ENCODE peak calls at places on chromosomes 11 and 22, in seven cellular contexts. One of them, this sample, is unnamed. For H3K4me1, the result is how much of the 10 kb centered on the place peaks cover.

GRCh38 chr11:81331611-81332205 is 1402.0 kb downstream of the FAM181B start:
- DNase-seq in GM12878: no peak
- DNase-seq in HepG2: no peak
- DNase-seq in GM23338: no peak
- DNase-seq in K562: no peak
- DNase-seq in H1: no peak
- DNase-seq in HCT116: no peak
- DNase-seq in this sample: no peak

GRCh38 chr11:43786016-43786415 is 94.6 kb upstream of the ALKBH3 start:
- DNase-seq in GM12878: no peak
- DNase-seq in HepG2: no peak
- DNase-seq in GM23338: no peak
- DNase-seq in K562: no peak
- DNase-seq in H1: no peak
- DNase-seq in HCT116: no peak
- DNase-seq in this sample: no peak

GRCh38 chr11:35158371-35159081 is 19.6 kb downstream of the CD44 start:
- DNase-seq in GM12878: no peak
- DNase-seq in HepG2: no peak
- DNase-seq in GM23338: no peak
- DNase-seq in K562: no peak
- DNase-seq in H1: no peak
- DNase-seq in HCT116: no peak
- DNase-seq in this sample: peak

GRCh38 chr22:49271831-49272230 is 555.8 kb downstream of the BRD1 start:
- DNase-seq in GM12878: no peak
- DNase-seq in HepG2: no peak
- DNase-seq in GM23338: no peak
- DNase-seq in K562: no peak
- DNase-seq in H1: no peak
- DNase-seq in HCT116: no peak
- DNase-seq in this sample: no peak

GRCh38 chr11:69213315-69213714 is 57.6 kb downstream of the SMIM38 start:
- DNase-seq in GM12878: peak
- DNase-seq in HepG2: no peak
- DNase-seq in GM23338: no peak
- DNase-seq in K562: no peak
- DNase-seq in H1: no peak
- DNase-seq in HCT116: no peak
- DNase-seq in this sample: no peak

GRCh38 chr22:46083383-46084350 is 66.7 kb upstream of the PPARA start:
- DNase-seq in GM12878: no peak
- DNase-seq in HepG2: no peak
- DNase-seq in GM23338: no peak
- DNase-seq in K562: no peak
- DNase-seq in H1: no peak
- DNase-seq in HCT116: no peak
- DNase-seq in this sample: no peak

GRCh38 chr11:120801801-120802689 is 221.9 kb upstream of the TBCEL start:
- DNase-seq in GM12878: no peak
- DNase-seq in HepG2: peak
- DNase-seq in GM23338: peak
- DNase-seq in K562: peak
- DNase-seq in H1: peak
- DNase-seq in HCT116: peak
- DNase-seq in this sample: peak

GRCh38 chr11:2548596-2548995 is 103.8 kb downstream of the KCNQ1 start:
- DNase-seq in GM12878: no peak
- DNase-seq in HepG2: no peak
- DNase-seq in GM23338: no peak
- DNase-seq in K562: no peak
- DNase-seq in H1: no peak
- DNase-seq in HCT116: no peak
- DNase-seq in this sample: no peak

GRCh38 chr11:64285885-64286800 is 495 bp downstream of the GPR137 start:
- DNase-seq in GM12878: no peak
- DNase-seq in HepG2: no peak
- DNase-seq in GM23338: no peak
- DNase-seq in K562: no peak
- DNase-seq in H1: peak
- DNase-seq in HCT116: no peak
- DNase-seq in this sample: no peak

DNA sequence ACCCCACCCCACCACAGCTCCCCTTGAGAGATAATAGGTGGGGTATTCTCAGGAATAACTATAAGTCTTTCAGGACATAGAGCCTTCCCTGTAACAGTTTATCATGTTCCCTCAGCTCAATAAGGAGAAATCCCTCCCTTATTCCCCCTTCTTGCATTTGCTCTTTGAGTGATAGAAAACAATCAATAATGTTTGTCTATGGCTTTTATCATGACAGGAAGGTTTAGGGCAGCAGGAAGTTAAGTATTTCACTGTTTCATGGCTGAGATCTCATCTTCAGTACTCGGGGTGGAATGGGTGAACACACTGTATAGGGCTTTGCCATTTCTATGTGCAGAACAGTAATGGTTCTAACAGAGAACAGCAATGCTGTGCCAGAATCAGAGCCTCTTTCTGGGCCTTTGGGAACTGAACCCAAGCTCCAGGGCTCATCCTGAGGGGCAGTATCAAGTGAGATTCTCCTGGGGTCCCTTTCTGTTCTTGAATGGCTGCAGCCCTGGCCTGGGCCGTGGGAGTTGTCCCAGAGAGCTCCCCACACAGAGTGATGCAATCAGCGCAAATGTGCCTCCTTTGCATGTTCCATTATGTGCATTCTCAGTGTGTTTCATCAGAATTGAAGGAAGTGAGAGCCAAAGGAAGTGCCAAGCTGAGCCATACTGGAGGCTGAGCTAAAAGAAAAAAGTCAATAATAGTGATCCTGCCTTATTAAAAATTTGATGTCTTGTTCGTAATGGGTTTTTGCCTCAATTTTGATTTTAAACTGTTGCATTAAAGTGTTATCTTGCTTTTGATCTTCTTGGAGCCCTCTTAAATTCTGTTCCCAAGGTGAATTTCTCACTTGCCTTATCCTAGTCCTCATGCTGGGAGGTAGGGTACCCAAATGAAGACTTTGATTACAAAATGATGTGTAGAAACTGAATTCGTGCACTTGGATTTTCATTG is 2.9 kb upstream of the CYP2R1 start:
- DNase-seq in GM12878: no peak
- DNase-seq in HepG2: no peak
- DNase-seq in GM23338: no peak
- DNase-seq in K562: peak
- DNase-seq in H1: no peak
- DNase-seq in HCT116: no peak
- DNase-seq in this sample: peak
- TF ChIP-seq POLR2AphosphoS5 in GM12878: no peak
- TF ChIP-seq POLR2AphosphoS5 in HepG2: no peak
- TF ChIP-seq POLR2AphosphoS5 in GM23338: no peak
- TF ChIP-seq POLR2AphosphoS5 in K562: no peak
- TF ChIP-seq POLR2AphosphoS5 in H1: no peak
- TF ChIP-seq POLR2AphosphoS5 in HCT116: peak
- TF ChIP-seq POLR2AphosphoS5 in this sample: no peak

DNA sequence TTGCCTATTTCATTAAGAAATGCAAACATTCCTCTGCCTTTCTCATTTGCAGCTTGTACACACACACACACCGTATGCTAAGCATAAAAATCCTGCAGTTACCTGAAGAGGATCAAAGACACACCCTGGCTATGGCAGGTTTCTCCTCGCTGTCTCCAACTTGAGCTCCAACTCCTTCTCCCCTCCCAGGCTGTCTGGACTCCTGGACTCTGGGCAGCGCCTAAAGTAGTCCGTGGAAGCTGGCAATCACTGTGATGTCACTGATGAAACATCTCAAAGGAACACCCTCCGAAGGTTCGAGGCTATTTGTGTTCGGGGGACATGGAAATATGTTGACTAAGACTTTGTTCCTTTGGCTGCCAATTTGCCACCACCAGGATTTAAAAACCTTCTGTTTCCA is at the start of gene SLN:
- DNase-seq in GM12878: no peak
- DNase-seq in HepG2: no peak
- DNase-seq in GM23338: no peak
- DNase-seq in K562: no peak
- DNase-seq in H1: no peak
- DNase-seq in HCT116: no peak
- DNase-seq in this sample: no peak
- TF ChIP-seq EZH2 in GM12878: no peak
- TF ChIP-seq EZH2 in HepG2: no peak
- TF ChIP-seq EZH2 in GM23338: no peak
- TF ChIP-seq EZH2 in K562: no peak
- TF ChIP-seq EZH2 in H1: no peak
- TF ChIP-seq EZH2 in HCT116: no peak
- TF ChIP-seq EZH2 in this sample: no peak

DNA sequence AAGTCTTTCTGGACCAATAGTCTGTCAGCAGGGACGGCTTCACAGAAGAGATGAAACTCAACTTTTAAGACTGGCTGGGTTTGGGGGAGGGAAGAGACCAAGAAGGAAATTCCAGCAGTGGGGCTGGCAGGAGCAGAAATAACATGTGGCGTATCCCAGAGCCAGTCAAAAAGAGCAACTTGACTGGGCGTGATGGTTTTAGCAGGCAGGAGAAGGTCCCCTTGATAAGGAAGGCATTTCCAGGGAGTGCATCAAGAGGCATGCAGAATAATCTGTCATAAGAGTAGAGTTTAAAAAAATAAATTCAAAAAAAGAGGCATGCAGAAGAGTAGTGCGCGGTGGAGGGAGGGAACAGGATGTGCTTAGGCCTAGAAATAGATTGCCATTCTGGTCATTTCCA is 52.5 kb downstream of the C22orf31 start:
- DNase-seq in GM12878: no peak
- DNase-seq in HepG2: no peak
- DNase-seq in GM23338: no peak
- DNase-seq in K562: no peak
- DNase-seq in H1: no peak
- DNase-seq in HCT116: no peak
- DNase-seq in this sample: no peak
- H3K4me1 ChIP-seq in GM12878: under half
- H3K4me1 ChIP-seq in HepG2: half or more
- H3K4me1 ChIP-seq in GM23338: half or more
- H3K4me1 ChIP-seq in K562: under half
- H3K4me1 ChIP-seq in H1: under half
- H3K4me1 ChIP-seq in HCT116: under half
- H3K4me1 ChIP-seq in this sample: under half

DNA sequence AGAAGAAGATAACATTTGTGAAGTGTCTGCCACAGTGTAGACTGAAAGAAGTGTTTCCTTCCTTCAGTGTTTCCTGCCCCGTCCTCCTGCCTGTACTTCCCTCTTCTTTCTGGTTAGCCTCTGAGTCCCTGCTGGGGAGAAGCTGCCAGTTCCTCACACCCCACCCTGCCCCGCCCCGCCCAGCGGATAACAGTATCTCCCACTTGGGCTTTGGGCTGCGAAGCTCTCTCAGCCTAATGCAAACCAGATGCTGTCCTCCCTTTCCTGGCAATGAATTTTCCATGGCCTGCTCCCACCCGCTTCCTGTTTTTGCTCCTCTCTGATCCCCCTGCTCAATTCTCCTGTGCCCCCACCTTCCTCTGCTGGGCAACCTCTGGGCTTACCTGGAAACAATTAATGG is 5.2 kb upstream of the RAB3IL1 start:
- DNase-seq in GM12878: no peak
- DNase-seq in HepG2: no peak
- DNase-seq in GM23338: no peak
- DNase-seq in K562: peak
- DNase-seq in H1: peak
- DNase-seq in HCT116: no peak
- DNase-seq in this sample: no peak
- TF ChIP-seq POLR2AphosphoS5 in GM12878: no peak
- TF ChIP-seq POLR2AphosphoS5 in HepG2: no peak
- TF ChIP-seq POLR2AphosphoS5 in GM23338: no peak
- TF ChIP-seq POLR2AphosphoS5 in K562: no peak
- TF ChIP-seq POLR2AphosphoS5 in H1: no peak
- TF ChIP-seq POLR2AphosphoS5 in HCT116: no peak
- TF ChIP-seq POLR2AphosphoS5 in this sample: no peak

GRCh38 chr22:39624501-39624821 is 53.9 kb downstream of the CACNA1I start:
- DNase-seq in GM12878: no peak
- DNase-seq in HepG2: no peak
- DNase-seq in GM23338: peak
- DNase-seq in K562: no peak
- DNase-seq in H1: no peak
- DNase-seq in HCT116: no peak
- DNase-seq in this sample: no peak
- TF ChIP-seq EZH2 in GM12878: no peak
- TF ChIP-seq EZH2 in HepG2: no peak
- TF ChIP-seq EZH2 in GM23338: no peak
- TF ChIP-seq EZH2 in K562: no peak
- TF ChIP-seq EZH2 in H1: no peak
- TF ChIP-seq EZH2 in HCT116: no peak
- TF ChIP-seq EZH2 in this sample: no peak

GRCh38 chr11:29173660-29174062 is 843.2 kb downstream of the KCNA4 start:
- DNase-seq in GM12878: no peak
- DNase-seq in HepG2: peak
- DNase-seq in GM23338: no peak
- DNase-seq in K562: no peak
- DNase-seq in H1: no peak
- DNase-seq in HCT116: peak
- DNase-seq in this sample: peak

GRCh38 chr11:29166306-29166705 is 850.5 kb downstream of the KCNA4 start:
- DNase-seq in GM12878: no peak
- DNase-seq in HepG2: no peak
- DNase-seq in GM23338: no peak
- DNase-seq in K562: no peak
- DNase-seq in H1: no peak
- DNase-seq in HCT116: no peak
- DNase-seq in this sample: no peak

DNA sequence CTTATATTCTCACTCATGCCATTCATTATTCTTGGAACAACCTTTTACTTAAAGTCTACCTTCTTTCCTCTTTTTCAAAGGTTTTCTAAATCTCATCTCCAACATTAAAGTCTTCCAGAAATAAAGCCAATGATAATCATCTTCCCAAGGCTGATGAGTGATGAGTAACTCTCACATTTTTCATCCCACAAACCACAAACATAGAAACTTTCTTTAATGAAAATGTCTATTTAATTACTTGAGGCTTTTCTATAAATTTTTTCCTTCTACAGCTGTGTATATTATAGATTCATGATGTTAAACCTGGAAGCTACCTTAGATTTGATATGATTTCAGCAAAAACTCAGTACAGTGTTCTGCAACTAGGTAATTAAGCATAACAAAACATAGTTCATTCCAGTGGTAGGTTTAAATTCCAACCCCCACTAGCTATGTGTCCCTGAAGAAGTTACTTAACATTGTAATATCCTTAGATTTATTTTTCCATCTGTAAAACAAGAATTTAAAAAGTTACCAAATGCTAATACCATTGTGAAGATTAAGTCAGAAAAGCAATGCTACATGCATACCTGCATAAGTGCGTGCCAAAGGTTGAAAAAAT is 845.4 kb downstream of the KCNA4 start:
- DNase-seq in GM12878: no peak
- DNase-seq in HepG2: no peak
- DNase-seq in GM23338: no peak
- DNase-seq in K562: no peak
- DNase-seq in H1: no peak
- DNase-seq in HCT116: no peak
- DNase-seq in this sample: no peak
- H3K4me1 ChIP-seq in GM12878: under half
- H3K4me1 ChIP-seq in HepG2: under half
- H3K4me1 ChIP-seq in GM23338: under half
- H3K4me1 ChIP-seq in K562: under half
- H3K4me1 ChIP-seq in H1: under half
- H3K4me1 ChIP-seq in HCT116: under half
- H3K4me1 ChIP-seq in this sample: under half

GRCh38 chr11:65625628-65626342 is 10.2 kb downstream of the PCNX3 start:
- DNase-seq in GM12878: no peak
- DNase-seq in HepG2: no peak
- DNase-seq in GM23338: peak
- DNase-seq in K562: no peak
- DNase-seq in H1: peak
- DNase-seq in HCT116: no peak
- DNase-seq in this sample: peak
- TF ChIP-seq POLR2AphosphoS5 in GM12878: no peak
- TF ChIP-seq POLR2AphosphoS5 in HepG2: no peak
- TF ChIP-seq POLR2AphosphoS5 in GM23338: no peak
- TF ChIP-seq POLR2AphosphoS5 in K562: no peak
- TF ChIP-seq POLR2AphosphoS5 in H1: no peak
- TF ChIP-seq POLR2AphosphoS5 in HCT116: no peak
- TF ChIP-seq POLR2AphosphoS5 in this sample: no peak

This sample was measured in endothelial cell of umbilical vein.